ENCODE peak calls at places on chromosome 3, in four cellular contexts. T is activated T-cell treated with anti-CD3 and anti-CD28 coated beads, Interleukin-2, amount 50 U/mL, for 72 hours; F is activated CD4-positive, alpha-beta T cell treated with anti-CD3 and anti-CD28 coated beads, Interleukin-2, amount 50 U/mL, for 24 hours; P is AG20443. J is an unnamed sample.

GRCh38 chr3:138078096-138078495 is 37.3 kb downstream of the DZIP1L start:
- DNase-seq in T (peak; percentile 32), P (no peak), F (no peak), J (no peak)

GRCh38 chr3:158460929-158461328 is 110.1 kb upstream of the MLF1 start:
- DNase-seq in P (no peak), T (no peak), F (no peak), J (no peak)

GRCh38 chr3:32510075-32510724 is 7.5 kb upstream of the CMTM6 start:
- DNase-seq in T (peak; percentile 67), P (peak; percentile 81), F (peak; percentile 36), J (peak; percentile 83)

GRCh38 chr3:134903840-134904239 is 108.8 kb downstream of the EPHB1 start:
- DNase-seq in F (no peak), T (no peak), P (no peak), J (no peak)

GRCh38 chr3:177460100-177460499 is 262.8 kb upstream of the TBL1XR1 start:
- DNase-seq in F (no peak), T (no peak), P (no peak), J (no peak)

GRCh38 chr3:16884748-16885587 is at the start of gene PLCL2:
- DNase-seq in T (peak; percentile 70), P (peak; percentile 72), F (peak; percentile 45), J (peak; percentile 71)

GRCh38 chr3:25854214-25854613 is 64.3 kb downstream of the OXSM start:
- DNase-seq in T (no peak), F (no peak), P (no peak), J (no peak)

GRCh38 chr3:170132335-170132734 is 49.2 kb downstream of the PHC3 start:
- DNase-seq in F (no peak), T (peak; percentile 15), P (no peak), J (peak; percentile 29)

GRCh38 chr3:71088742-71089141 is 494.8 kb downstream of the FOXP1 start:
- DNase-seq in T (no peak), F (no peak), P (no peak), J (no peak)

GRCh38 chr3:74537164-74537563 is 77.3 kb downstream of the CNTN3 start:
- DNase-seq in F (no peak), T (no peak), P (peak; percentile 78), J (no peak)

GRCh38 chr3:87120850-87121249 is 106.3 kb upstream of the CHMP2B start:
- DNase-seq in T (no peak), F (no peak), P (no peak), J (no peak)

GRCh38 chr3:113241292-113242033 is 30.1 kb downstream of the BOC start:
- DNase-seq in F (no peak), T (no peak), P (peak; percentile 30), J (no peak)

GRCh38 chr3:169148448-169149348 is 514.8 kb downstream of the MECOM start:
- DNase-seq in F (no peak), P (no peak), T (no peak), J (peak; percentile 37)

GRCh38 chr3:172676208-172676920 is 34.5 kb downstream of the NCEH1 start:
- DNase-seq in F (no peak), T (no peak), P (no peak), J (peak; percentile 16)

GRCh38 chr3:28940530-28940929 is 340.3 kb upstream of the RBMS3 start:
- DNase-seq in F (no peak), P (peak; percentile 72), T (peak; percentile 8), J (no peak)

GRCh38 chr3:64575211-64575844 is 112.5 kb downstream of the ADAMTS9 start:
- DNase-seq in F (no peak), T (no peak), P (peak; percentile 34), J (no peak)

GRCh38 chr3:7787871-7788828 is 713.5 kb upstream of the LMCD1 start:
- DNase-seq in T (no peak), P (no peak), F (no peak), J (no peak)

GRCh38 chr3:190375671-190376070 is 12.3 kb upstream of the CLDN16 start:
- DNase-seq in F (no peak), P (no peak), T (no peak), J (no peak)

GRCh38 chr3:20055020-20055775 is 15.0 kb downstream of the KAT2B start:
- DNase-seq in P (no peak), T (peak; percentile 43), F (no peak), J (no peak)

GRCh38 chr3:94121161-94121560 is 58.3 kb downstream of the NSUN3 start:
- DNase-seq in F (no peak), T (no peak), P (no peak), J (no peak)

GRCh38 chr3:43053291-43053690 is 52.6 kb downstream of the POMGNT2 start:
- DNase-seq in P (no peak), T (no peak), F (no peak), J (no peak)

GRCh38 chr3:23487015-23487414 is 283.9 kb downstream of the UBE2E2 start:
- DNase-seq in T (no peak), F (no peak), P (no peak), J (no peak)

GRCh38 chr3:88180398-88180999 is 30.7 kb downstream of the C3orf38 start:
- DNase-seq in F (peak; percentile 11), T (peak; percentile 10), P (peak; percentile 30), J (peak; percentile 53)

GRCh38 chr3:187661267-187661666 is 8.9 kb downstream of the SST start:
- DNase-seq in T (no peak), F (no peak), P (no peak), J (no peak)

GRCh38 chr3:152021951-152022461 is 148.6 kb downstream of the SUCNR1 start:
- DNase-seq in F (peak; percentile 9), T (peak; percentile 22), P (peak; percentile 21), J (no peak)

GRCh38 chr3:114624676-114625181 is 330.9 kb downstream of the TIGIT start:
- DNase-seq in F (no peak), T (no peak), P (peak; percentile 92), J (peak; percentile 7)

GRCh38 chr3:10890665-10891064 is 74.6 kb downstream of the SLC6A11 start:
- DNase-seq in F (no peak), P (no peak), T (no peak), J (no peak)

GRCh38 chr3:139322346-139322745 is 21.5 kb upstream of the MRPS22 start:
- DNase-seq in P (no peak), T (no peak), F (no peak), J (no peak)

GRCh38 chr3:129942296-129942695 is 32.2 kb upstream of the TRH start:
- DNase-seq in P (peak; percentile 89), F (peak; percentile 3), T (peak; percentile 56), J (peak; percentile 64)

GRCh38 chr3:32733631-32734229 is 48.7 kb downstream of the CNOT10 start:
- DNase-seq in F (no peak), T (no peak), P (peak; percentile 40), J (peak; percentile 64)

GRCh38 chr3:25830373-25831305 is 40.7 kb downstream of the OXSM start:
- DNase-seq in F (no peak), T (no peak), P (no peak), J (no peak)

GRCh38 chr3:128455786-128456748 is 10.6 kb downstream of the DNAJB8 start:
- DNase-seq in P (no peak), T (no peak), F (no peak), J (peak; percentile 37)

GRCh38 chr3:120601554-120601953 is 5.4 kb downstream of the NDUFB4 start:
- DNase-seq in T (no peak), P (no peak), F (no peak), J (no peak)

GRCh38 chr3:179697933-179698332 is 45.1 kb downstream of the USP13 start:
- DNase-seq in P (no peak), T (no peak), F (no peak), J (no peak)

GRCh38 chr3:123733341-123733740 is 148.5 kb upstream of the HACD2 start:
- DNase-seq in P (no peak), F (no peak), T (no peak), J (no peak)

GRCh38 chr3:59386165-59386564 is 336.3 kb upstream of the CFAP20DC start:
- DNase-seq in T (no peak), F (peak; percentile 29), P (no peak), J (no peak)

GRCh38 chr3:40054568-40055222 is 245.3 kb downstream of the MYRIP start:
- DNase-seq in F (no peak), P (peak; percentile 60), T (no peak), J (no peak)

GRCh38 chr3:56753206-56753605 is 48.5 kb downstream of the ARHGEF3 start:
- DNase-seq in F (peak; percentile 58), P (peak; percentile 57), T (peak; percentile 78), J (no peak)